ENCODE peak calls at places on chromosomes 5 and 9, in five cellular contexts. O is GM23248, L is A549, Q is Peyer's patch, N is fibroblast of gingiva. F is an unnamed sample.

GRCh38 chr9:126696764-126697145 is 83.0 kb downstream of the LMX1B start:
- DNase-seq in O (no peak), L (no peak), Q (no peak), N (no peak), F (no peak)

GRCh38 chr5:36770125-36770524 is 106.4 kb upstream of the NIPBL start:
- DNase-seq in O (no peak), L (no peak), Q (no peak), N (no peak), F (no peak)

GRCh38 chr9:126147186-126147585 is 179.4 kb upstream of the MVB12B start:
- DNase-seq in O (no peak), L (no peak), Q (peak; percentile 10), N (no peak), F (no peak)

GRCh38 chr5:142748568-142749249 is 21.5 kb upstream of the ARHGAP26 start:
- DNase-seq in O (no peak), L (peak; percentile 44), Q (peak; percentile 43), N (no peak), F (peak; percentile 46)

GRCh38 chr5:74382115-74382514 is 258.4 kb downstream of the ENC1 start:
- DNase-seq in O (no peak), L (no peak), Q (no peak), N (no peak), F (no peak)

GRCh38 chr5:128920345-128921215 is 44.7 kb upstream of the SLC27A6 start:
- DNase-seq in O (peak; percentile 21), L (peak; percentile 10), Q (no peak), N (peak; percentile 60), F (no peak)

GRCh38 chr5:43411489-43411888 is 702 bp downstream of the CCL28 start:
- DNase-seq in O (no peak), L (no peak), Q (no peak), N (no peak), F (peak; percentile 61)

GRCh38 chr5:148290271-148291195 is 21.7 kb upstream of the SPINK7 start:
- DNase-seq in O (peak; percentile 51), L (peak; percentile 11), Q (no peak), N (no peak), F (no peak)

GRCh38 chr5:64210866-64211265 is 45.2 kb downstream of the RNF180 start:
- DNase-seq in O (peak; percentile 91), L (no peak), Q (no peak), N (peak; percentile 82), F (no peak)

GRCh38 chr5:156147948-156148285 is 179.0 kb upstream of the SGCD start:
- DNase-seq in O (peak; percentile 64), L (no peak), Q (no peak), N (no peak), F (no peak)

F was measured in left colon.